ENCODE peak calls at places on chromosomes 6 and 20, in nine cellular contexts. G, C, P, L, V, Q, O, Y and B are unnamed samples.

GRCh38 chr6:105164418-105164817 is 15.4 kb downstream of the POPDC3 start:
- DNase-seq in V (no peak), G (no peak), P (no peak), Y (no peak), L (no peak), C (no peak), O (peak), Q (no peak), B (no peak)

GRCh38 chr6:118785601-118786000 is 108.4 kb upstream of the ASF1A start:
- DNase-seq in P (no peak), O (no peak), Y (no peak), Q (no peak), C (no peak), V (no peak), G (no peak), L (no peak), B (no peak)

GRCh38 chr20:50385733-50386640 is 124.2 kb upstream of the PTPN1 start:
- DNase-seq in C (peak), Y (no peak), V (peak), O (no peak), G (no peak), Q (no peak), L (no peak), P (no peak), B (no peak)

GRCh38 chr6:109447878-109448555 is 7.5 kb downstream of the SMPD2 start:
- DNase-seq in P (no peak), Q (no peak), C (no peak), O (no peak), L (no peak), G (no peak), Y (peak), V (no peak), B (peak)

GRCh38 chr20:45111799-45112471 is 3.0 kb downstream of the WFDC5 start:
- DNase-seq in Y (peak), L (no peak), V (no peak), C (no peak), G (no peak), P (no peak), Q (no peak), O (no peak), B (no peak)

GRCh38 chr6:111888928-111889696 is 15.9 kb upstream of the FYN start:
- DNase-seq in L (no peak), P (no peak), Y (no peak), O (peak), C (peak), G (no peak), Q (no peak), V (no peak), B (no peak)

GRCh38 chr6:107185570-107185969 is 70.3 kb upstream of the BEND3 start:
- DNase-seq in L (peak), O (peak), V (no peak), C (no peak), P (no peak), Y (no peak), G (no peak), Q (peak), B (no peak)

GRCh38 chr6:170553686-170554085 is 483 bp upstream of the TBP start:
- DNase-seq in L (no peak), Y (no peak), C (no peak), Q (no peak), V (no peak), O (peak), P (no peak), G (peak), B (no peak)

GRCh38 chr20:38085031-38085430 is 51.5 kb downstream of the RPRD1B start:
- DNase-seq in G (no peak), V (no peak), O (no peak), L (no peak), Q (no peak), P (no peak), Y (no peak), C (no peak), B (no peak)

GRCh38 chr6:38497546-38497945 is 142.2 kb downstream of the BTBD9 start:
- DNase-seq in O (no peak), C (no peak), V (no peak), G (no peak), Q (no peak), L (no peak), P (no peak), Y (no peak), B (no peak)

GRCh38 chr20:49729780-49730179 is 16.1 kb upstream of the B4GALT5 start:
- DNase-seq in O (no peak), G (no peak), L (no peak), Y (no peak), P (no peak), Q (no peak), V (no peak), C (no peak), B (no peak)

GRCh38 chr6:83514877-83515466 is 2.6 kb downstream of the PRSS35 start:
- DNase-seq in V (no peak), O (peak), C (no peak), Y (peak), G (peak), Q (peak), P (no peak), L (peak), B (peak)

GRCh38 chr20:47126374-47126705 is 230.2 kb downstream of the ZMYND8 start:
- DNase-seq in C (no peak), V (no peak), G (no peak), P (no peak), L (no peak), Y (peak), O (no peak), Q (no peak), B (no peak)
- H3K4me3 ChIP-seq in C (no peak), V (no peak), G (no peak), P (no peak), L (no peak), Y (no peak), O (no peak), Q (no peak), B (no peak)

GRCh38 chr6:150632785-150633465 is 33.2 kb downstream of the PLEKHG1 start:
- DNase-seq in Y (no peak), O (no peak), G (peak), L (no peak), P (no peak), Q (no peak), V (no peak), C (no peak), B (no peak)
- TF ChIP-seq CTCF in Y (no peak), O (no peak), G (no peak), L (no peak), P (no peak), Q (no peak), V (no peak), C (no peak), B (no peak)

DNA sequence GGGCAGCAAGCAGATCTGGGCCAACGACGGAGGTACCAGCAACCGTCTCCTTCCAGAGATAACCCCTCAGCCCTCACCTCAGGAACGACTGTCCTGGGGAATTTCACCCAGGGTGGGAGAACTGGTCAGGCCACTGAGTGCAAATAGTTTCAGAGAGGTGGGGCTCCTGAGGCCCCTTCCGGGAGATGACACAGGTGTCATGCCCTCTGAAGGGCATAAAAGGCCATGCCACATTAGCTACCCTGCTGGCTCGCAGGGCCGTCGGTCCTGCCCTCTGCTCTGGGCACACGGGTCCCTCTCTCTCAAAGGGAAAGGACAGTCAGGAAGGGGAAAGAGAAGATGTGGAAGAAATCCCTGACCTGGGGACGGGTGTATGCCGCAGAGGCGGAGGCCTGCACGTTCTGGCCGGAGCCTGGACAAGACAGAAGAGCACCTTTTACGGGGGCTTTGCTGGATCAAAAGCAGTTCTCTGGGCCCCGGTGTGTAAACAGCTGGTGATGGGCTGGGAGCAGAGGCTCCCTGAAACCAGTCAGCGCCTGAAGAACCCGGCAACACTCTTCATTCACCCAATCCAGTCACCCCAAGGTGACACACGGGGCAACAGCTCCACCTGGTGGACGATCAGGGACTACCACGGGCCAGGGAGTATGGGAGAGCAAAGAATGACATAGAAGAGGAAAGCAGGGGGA is 6.4 kb upstream of the TAF8 start:
- DNase-seq in O (peak), Y (peak), G (peak), V (peak), P (peak), C (peak), L (peak), Q (peak), B (peak)
- H3K4me3 ChIP-seq in O (no peak), Y (no peak), G (no peak), V (peak), P (no peak), C (peak), L (no peak), Q (no peak), B (no peak)

GRCh38 chr20:23800865-23801264 is 25.7 kb downstream of the CST2 start:
- DNase-seq in O (no peak), C (no peak), V (no peak), Q (no peak), G (no peak), Y (no peak), P (no peak), L (no peak), B (no peak)
- TF ChIP-seq CTCF in O (no peak), C (no peak), V (no peak), Q (no peak), G (no peak), Y (no peak), P (no peak), L (no peak), B (no peak)